ENCODE peak calls at places on chromosomes 11 and 22, in eight cellular contexts. One of them, this sample, is unnamed.

GRCh38 chr22:20011993-20012740 is 4.5 kb downstream of the ARVCF start:
- DNase-seq in body of pancreas: no peak
- DNase-seq in activated CD8-positive, alpha-beta memory T cell treated with anti-CD3 and anti-CD28 coated beads, Interleukin-2, amount 10 ng/mL, durations not matched to agents 7 days and 5 days: no peak
- DNase-seq in T-helper 9 cell: no peak
- DNase-seq in activated CD4-positive, alpha-beta T cell treated with anti-CD3 and anti-CD28 coated beads, Interleukin-2, amount 50 U/mL, for 1 hour: no peak
- DNase-seq in adrenal gland: no peak
- DNase-seq in thoracic aorta: no peak
- DNase-seq in aorta: no peak
- DNase-seq in this sample: peak; percentile 12

GRCh38 chr22:32796865-32797573 is 4.5 kb upstream of the TIMP3 start:
- DNase-seq in adrenal gland: peak; percentile 62
- DNase-seq in activated CD8-positive, alpha-beta memory T cell treated with anti-CD3 and anti-CD28 coated beads, Interleukin-2, amount 10 ng/mL, durations not matched to agents 7 days and 5 days: peak; percentile 64
- DNase-seq in body of pancreas: peak; percentile 69
- DNase-seq in thoracic aorta: peak; percentile 51
- DNase-seq in activated CD4-positive, alpha-beta T cell treated with anti-CD3 and anti-CD28 coated beads, Interleukin-2, amount 50 U/mL, for 1 hour: peak; percentile 55
- DNase-seq in T-helper 9 cell: peak; percentile 32
- DNase-seq in aorta: peak; percentile 89
- DNase-seq in this sample: peak; percentile 80

GRCh38 chr11:71263391-71263790 is 11.0 kb upstream of the SHANK2 start:
- DNase-seq in activated CD4-positive, alpha-beta T cell treated with anti-CD3 and anti-CD28 coated beads, Interleukin-2, amount 50 U/mL, for 1 hour: no peak
- DNase-seq in T-helper 9 cell: no peak
- DNase-seq in aorta: no peak
- DNase-seq in adrenal gland: no peak
- DNase-seq in activated CD8-positive, alpha-beta memory T cell treated with anti-CD3 and anti-CD28 coated beads, Interleukin-2, amount 10 ng/mL, durations not matched to agents 7 days and 5 days: no peak
- DNase-seq in thoracic aorta: no peak
- DNase-seq in body of pancreas: no peak
- DNase-seq in this sample: no peak

GRCh38 chr22:33492210-33492651 is 428.0 kb downstream of the LARGE1 start:
- DNase-seq in thoracic aorta: no peak
- DNase-seq in T-helper 9 cell: no peak
- DNase-seq in activated CD8-positive, alpha-beta memory T cell treated with anti-CD3 and anti-CD28 coated beads, Interleukin-2, amount 10 ng/mL, durations not matched to agents 7 days and 5 days: no peak
- DNase-seq in adrenal gland: no peak
- DNase-seq in activated CD4-positive, alpha-beta T cell treated with anti-CD3 and anti-CD28 coated beads, Interleukin-2, amount 50 U/mL, for 1 hour: no peak
- DNase-seq in body of pancreas: no peak
- DNase-seq in aorta: no peak
- DNase-seq in this sample: no peak

GRCh38 chr22:16845881-16846280 is 20.7 kb upstream of the XKR3 start:
- DNase-seq in T-helper 9 cell: no peak
- DNase-seq in activated CD8-positive, alpha-beta memory T cell treated with anti-CD3 and anti-CD28 coated beads, Interleukin-2, amount 10 ng/mL, durations not matched to agents 7 days and 5 days: no peak
- DNase-seq in body of pancreas: no peak
- DNase-seq in activated CD4-positive, alpha-beta T cell treated with anti-CD3 and anti-CD28 coated beads, Interleukin-2, amount 50 U/mL, for 1 hour: no peak
- DNase-seq in aorta: no peak
- DNase-seq in adrenal gland: no peak
- DNase-seq in thoracic aorta: no peak
- DNase-seq in this sample: no peak

GRCh38 chr22:47197735-47198500 is 435.5 kb downstream of the TBC1D22A start:
- DNase-seq in adrenal gland: no peak
- DNase-seq in thoracic aorta: no peak
- DNase-seq in body of pancreas: no peak
- DNase-seq in aorta: peak; percentile 72
- DNase-seq in activated CD4-positive, alpha-beta T cell treated with anti-CD3 and anti-CD28 coated beads, Interleukin-2, amount 50 U/mL, for 1 hour: no peak
- DNase-seq in T-helper 9 cell: no peak
- DNase-seq in activated CD8-positive, alpha-beta memory T cell treated with anti-CD3 and anti-CD28 coated beads, Interleukin-2, amount 10 ng/mL, durations not matched to agents 7 days and 5 days: peak; percentile 29
- DNase-seq in this sample: no peak

GRCh38 chr11:88508808-88509581 is 171.5 kb upstream of the CTSC start:
- DNase-seq in activated CD4-positive, alpha-beta T cell treated with anti-CD3 and anti-CD28 coated beads, Interleukin-2, amount 50 U/mL, for 1 hour: no peak
- DNase-seq in aorta: peak; percentile 86
- DNase-seq in adrenal gland: peak; percentile 10
- DNase-seq in thoracic aorta: no peak
- DNase-seq in activated CD8-positive, alpha-beta memory T cell treated with anti-CD3 and anti-CD28 coated beads, Interleukin-2, amount 10 ng/mL, durations not matched to agents 7 days and 5 days: peak; percentile 46
- DNase-seq in T-helper 9 cell: no peak
- DNase-seq in body of pancreas: peak; percentile 10
- DNase-seq in this sample: peak; percentile 55

GRCh38 chr11:15819679-15820286 is 536.6 kb downstream of the SOX6 start:
- DNase-seq in activated CD8-positive, alpha-beta memory T cell treated with anti-CD3 and anti-CD28 coated beads, Interleukin-2, amount 10 ng/mL, durations not matched to agents 7 days and 5 days: peak; percentile 47
- DNase-seq in activated CD4-positive, alpha-beta T cell treated with anti-CD3 and anti-CD28 coated beads, Interleukin-2, amount 50 U/mL, for 1 hour: peak; percentile 3
- DNase-seq in aorta: peak; percentile 89
- DNase-seq in thoracic aorta: no peak
- DNase-seq in body of pancreas: peak; percentile 83
- DNase-seq in adrenal gland: peak; percentile 77
- DNase-seq in T-helper 9 cell: peak; percentile 1
- DNase-seq in this sample: peak; percentile 85

GRCh38 chr11:126212089-126212660 is 593 bp downstream of the FAM118B start:
- DNase-seq in thoracic aorta: no peak
- DNase-seq in activated CD8-positive, alpha-beta memory T cell treated with anti-CD3 and anti-CD28 coated beads, Interleukin-2, amount 10 ng/mL, durations not matched to agents 7 days and 5 days: no peak
- DNase-seq in activated CD4-positive, alpha-beta T cell treated with anti-CD3 and anti-CD28 coated beads, Interleukin-2, amount 50 U/mL, for 1 hour: no peak
- DNase-seq in body of pancreas: no peak
- DNase-seq in aorta: no peak
- DNase-seq in T-helper 9 cell: no peak
- DNase-seq in adrenal gland: no peak
- DNase-seq in this sample: no peak